ENCODE peak calls at places on chromosomes 12 and 14, in six cellular contexts. C, D, M, B, Q and L are unnamed samples.

GRCh38 chr12:98456583-98457573 is 58.5 kb upstream of the TMPO start:
- DNase-seq in C (peak), D (peak), M (peak), B (no peak), Q (no peak), L (no peak)

GRCh38 chr12:94151577-94151976 is 3.2 kb downstream of the PLXNC1 start:
- DNase-seq in C (peak), D (no peak), M (peak), B (no peak), Q (no peak), L (no peak)

GRCh38 chr14:95833429-95833828 is 43.2 kb upstream of the TUNAR start:
- DNase-seq in C (no peak), D (no peak), M (no peak), B (no peak), Q (peak), L (peak)

GRCh38 chr14:106530423-106531107 is 1004.2 kb downstream of the TMEM121 start:
- DNase-seq in C (no peak), D (no peak), M (no peak), B (no peak), Q (no peak), L (peak)

GRCh38 chr14:39240769-39241168 is 7.1 kb downstream of the MIA2 start:
- DNase-seq in C (no peak), D (no peak), M (no peak), B (no peak), Q (no peak), L (no peak)

GRCh38 chr12:93530358-93530757 is 42.1 kb upstream of the SOCS2 start:
- DNase-seq in C (no peak), D (no peak), M (no peak), B (no peak), Q (no peak), L (no peak)

GRCh38 chr12:41151789-41152188 is 36.3 kb upstream of the PDZRN4 start:
- DNase-seq in C (no peak), D (no peak), M (no peak), B (no peak), Q (no peak), L (no peak)

GRCh38 chr14:60183724-60184596 is 18.8 kb upstream of the DHRS7 start:
- DNase-seq in C (peak), D (no peak), M (peak), B (no peak), Q (peak), L (peak)

GRCh38 chr14:23110579-23111375 is 6.0 kb upstream of the CIROP start:
- DNase-seq in C (no peak), D (no peak), M (no peak), B (no peak), Q (no peak), L (peak)